ENCODE peak calls at places on chromosome 13, in five cellular contexts. Y is IMR-90, T is tibial nerve, R is transverse colon, W is breast epithelium. O is an unnamed sample.

GRCh38 chr13:32751340-32751739 is 165.1 kb downstream of the PDS5B start:
- DNase-seq in Y (no peak), T (no peak), R (no peak), W (no peak), O (no peak)

GRCh38 chr13:44932171-44932849 is 57.0 kb downstream of the NUFIP1 start:
- DNase-seq in Y (peak), T (no peak), R (no peak), W (no peak), O (no peak)

GRCh38 chr13:87798536-87798935 is 127.4 kb downstream of the SLITRK5 start:
- DNase-seq in Y (no peak), T (no peak), R (no peak), W (no peak), O (no peak)

GRCh38 chr13:83824561-83824960 is 57.7 kb downstream of the SLITRK1 start:
- DNase-seq in Y (no peak), T (no peak), R (no peak), W (no peak), O (no peak)

GRCh38 chr13:76223999-76224398 is 587.9 kb downstream of the LMO7 start:
- DNase-seq in Y (no peak), T (no peak), R (no peak), W (no peak), O (no peak)

GRCh38 chr13:30576528-30576927 is 41.2 kb upstream of the USPL1 start:
- DNase-seq in Y (peak), T (peak), R (peak), W (no peak), O (no peak)

GRCh38 chr13:24272452-24273161 is 36.8 kb upstream of the C1QTNF9 start:
- DNase-seq in Y (no peak), T (no peak), R (no peak), W (no peak), O (no peak)

GRCh38 chr13:113802090-113802531 is 43.1 kb downstream of the TMEM255B start:
- DNase-seq in Y (peak), T (peak), R (no peak), W (no peak), O (peak)

GRCh38 chr13:93628136-93628535 is 401.5 kb downstream of the GPC6 start:
- DNase-seq in Y (no peak), T (no peak), R (no peak), W (no peak), O (no peak)

GRCh38 chr13:102651892-102652291 is 43.0 kb downstream of the METTL21C start:
- DNase-seq in Y (peak), T (no peak), R (no peak), W (no peak), O (no peak)

GRCh38 chr13:95540848-95541247 is 11.7 kb upstream of the CLDN10 start:
- DNase-seq in Y (no peak), T (no peak), R (no peak), W (no peak), O (no peak)

GRCh38 chr13:24642236-24642635 is 38.0 kb upstream of the ATP12A start:
- DNase-seq in Y (no peak), T (no peak), R (no peak), W (no peak), O (no peak)

GRCh38 chr13:52955505-52955904 is 73.1 kb upstream of the OLFM4 start:
- DNase-seq in Y (no peak), T (no peak), R (no peak), W (no peak), O (no peak)

GRCh38 chr13:72850959-72851677 is 69.2 kb downstream of the PIBF1 start:
- DNase-seq in Y (no peak), T (no peak), R (no peak), W (no peak), O (no peak)

GRCh38 chr13:103273825-103274224 is 207.6 kb upstream of the SLC10A2 start:
- DNase-seq in Y (no peak), T (no peak), R (no peak), W (no peak), O (no peak)

GRCh38 chr13:99227909-99228688 is 27.4 kb downstream of the UBAC2 start:
- DNase-seq in Y (no peak), T (no peak), R (no peak), W (no peak), O (no peak)
- TF ChIP-seq POLR2A in Y (no peak), T (no peak), R (no peak), W (no peak), O (no peak)

GRCh38 chr13:39635564-39635963 is 19.9 kb upstream of the COG6 start:
- DNase-seq in Y (no peak), T (no peak), R (no peak), W (no peak), O (no peak)

GRCh38 chr13:39632994-39633393 is 22.5 kb upstream of the COG6 start:
- DNase-seq in Y (no peak), T (no peak), R (no peak), W (no peak), O (no peak)

GRCh38 chr13:39637890-39638289 is 17.6 kb upstream of the COG6 start:
- DNase-seq in Y (no peak), T (no peak), R (no peak), W (no peak), O (no peak)

GRCh38 chr13:39631307-39631706 is 24.2 kb upstream of the COG6 start:
- DNase-seq in Y (no peak), T (no peak), R (no peak), W (no peak), O (no peak)

DNA sequence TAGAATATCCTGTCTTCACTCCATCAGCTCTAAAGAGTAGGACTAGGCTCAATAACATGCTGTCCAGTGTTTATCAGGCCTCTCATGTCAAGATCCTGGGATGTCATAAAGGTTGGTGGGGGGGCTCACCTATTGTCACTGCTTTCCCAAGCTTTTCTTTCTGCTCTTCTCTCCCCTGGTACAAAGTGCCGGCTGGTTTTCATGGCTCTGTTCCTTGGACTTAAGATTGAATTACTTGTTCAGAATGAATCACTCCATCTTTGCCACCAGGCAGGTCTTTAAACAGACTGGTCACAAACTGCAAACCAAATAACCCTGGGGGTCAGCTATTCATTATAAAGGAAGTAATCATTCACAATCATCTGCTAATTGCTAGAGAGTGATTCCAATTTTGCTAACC is 20.5 kb upstream of the COG6 start:
- DNase-seq in Y (no peak), T (no peak), R (no peak), W (no peak), O (no peak)
- H3K4me3 ChIP-seq in Y (no peak), T (no peak), R (no peak), W (no peak), O (no peak)

GRCh38 chr13:27182844-27183497 is 11.4 kb upstream of the USP12 start:
- DNase-seq in Y (peak), T (peak), R (no peak), W (peak), O (peak)
- TF ChIP-seq POLR2A in Y (no peak), T (no peak), R (no peak), W (no peak), O (no peak)

GRCh38 chr13:42750858-42751257 is 30.5 kb upstream of the FAM216B start:
- DNase-seq in Y (no peak), T (no peak), R (no peak), W (no peak), O (no peak)

GRCh38 chr13:42747399-42747873 is 33.9 kb upstream of the FAM216B start:
- DNase-seq in Y (peak), T (no peak), R (no peak), W (no peak), O (no peak)

GRCh38 chr13:42746846-42747245 is 34.5 kb upstream of the FAM216B start:
- DNase-seq in Y (peak), T (no peak), R (no peak), W (no peak), O (no peak)

GRCh38 chr13:42740753-42741152 is 40.6 kb upstream of the FAM216B start:
- DNase-seq in Y (no peak), T (peak), R (peak), W (no peak), O (no peak)

GRCh38 chr13:42745655-42746054 is 35.7 kb upstream of the FAM216B start:
- DNase-seq in Y (peak), T (no peak), R (no peak), W (no peak), O (no peak)
- H3K4me3 ChIP-seq in Y (no peak), T (no peak), R (no peak), W (no peak), O (no peak)

GRCh38 chr13:48234652-48235099 is 1.7 kb downstream of the ITM2B start:
- DNase-seq in Y (no peak), T (no peak), R (no peak), W (no peak), O (no peak)

GRCh38 chr13:48235814-48236135 is 2.8 kb downstream of the ITM2B start:
- DNase-seq in Y (no peak), T (no peak), R (no peak), W (no peak), O (no peak)

GRCh38 chr13:48233886-48234488 is 981 bp downstream of the ITM2B start:
- DNase-seq in Y (peak), T (no peak), R (no peak), W (no peak), O (no peak)

GRCh38 chr13:48236528-48237353 is 3.7 kb downstream of the ITM2B start:
- DNase-seq in Y (no peak), T (no peak), R (no peak), W (no peak), O (no peak)

GRCh38 chr13:48235100-48235813 is 2.3 kb downstream of the ITM2B start:
- DNase-seq in Y (peak), T (no peak), R (peak), W (no peak), O (peak)
- TF ChIP-seq POLR2A in Y (no peak), T (peak), R (peak), W (no peak), O (no peak)

GRCh38 chr13:106143930-106144709 is 391.3 kb downstream of the EFNB2 start:
- DNase-seq in Y (no peak), T (no peak), R (no peak), W (no peak), O (no peak)
- H3K4me3 ChIP-seq in Y (no peak), T (no peak), R (no peak), W (no peak), O (no peak)